ENCODE peak calls at places on chromosomes 1 and 21, in eight cellular contexts. One of them, this sample, is unnamed.
A peak's percentile ranks its signal among the peaks of the same experiment; 100 is the strongest.

GRCh38 chr1:8004803-8005573 is 21.1 kb downstream of the ERRFI1 start:
- DNase-seq in suprapubic skin: peak; percentile 96
- DNase-seq in fibroblast of lung: peak; percentile 95
- DNase-seq in right cardiac atrium: peak; percentile 91
- DNase-seq in neural progenitor cell: no peak
- DNase-seq in kidney: peak; percentile 94
- DNase-seq in colonic mucosa: peak; percentile 41
- DNase-seq in tibial artery: peak; percentile 96
- DNase-seq in this sample: peak; percentile 76

GRCh38 chr1:227911376-227911775 is 36.4 kb downstream of the WNT9A start:
- DNase-seq in tibial artery: no peak
- DNase-seq in colonic mucosa: no peak
- DNase-seq in fibroblast of lung: no peak
- DNase-seq in suprapubic skin: no peak
- DNase-seq in neural progenitor cell: no peak
- DNase-seq in kidney: no peak
- DNase-seq in right cardiac atrium: no peak
- DNase-seq in this sample: no peak

GRCh38 chr1:43796111-43796581 is 88.8 kb downstream of the ST3GAL3 start:
- DNase-seq in right cardiac atrium: no peak
- DNase-seq in kidney: no peak
- DNase-seq in suprapubic skin: no peak
- DNase-seq in tibial artery: no peak
- DNase-seq in colonic mucosa: no peak
- DNase-seq in neural progenitor cell: no peak
- DNase-seq in fibroblast of lung: peak; percentile 85
- DNase-seq in this sample: no peak

GRCh38 chr1:226526801-226527595 is 21.6 kb upstream of the STUM start:
- DNase-seq in right cardiac atrium: peak; percentile 78
- DNase-seq in kidney: no peak
- DNase-seq in tibial artery: no peak
- DNase-seq in neural progenitor cell: peak; percentile 51
- DNase-seq in fibroblast of lung: no peak
- DNase-seq in suprapubic skin: no peak
- DNase-seq in colonic mucosa: no peak
- DNase-seq in this sample: no peak

GRCh38 chr1:35930593-35931423 is at the start of gene AGO3:
- DNase-seq in colonic mucosa: peak; percentile 84
- DNase-seq in tibial artery: peak; percentile 92
- DNase-seq in fibroblast of lung: peak; percentile 81
- DNase-seq in kidney: peak; percentile 95
- DNase-seq in neural progenitor cell: peak; percentile 89
- DNase-seq in suprapubic skin: peak; percentile 90
- DNase-seq in right cardiac atrium: peak; percentile 93
- DNase-seq in this sample: peak; percentile 92

GRCh38 chr1:229563701-229564100 is 5.2 kb upstream of the ABCB10 start:
- DNase-seq in colonic mucosa: no peak
- DNase-seq in neural progenitor cell: no peak
- DNase-seq in kidney: no peak
- DNase-seq in right cardiac atrium: no peak
- DNase-seq in tibial artery: peak; percentile 87
- DNase-seq in fibroblast of lung: peak; percentile 10
- DNase-seq in suprapubic skin: no peak
- DNase-seq in this sample: no peak

GRCh38 chr21:14403681-14404318 is 20.9 kb upstream of the HSPA13 start:
- DNase-seq in suprapubic skin: no peak
- DNase-seq in neural progenitor cell: peak; percentile 21
- DNase-seq in tibial artery: no peak
- DNase-seq in colonic mucosa: no peak
- DNase-seq in fibroblast of lung: peak; percentile 23
- DNase-seq in kidney: no peak
- DNase-seq in right cardiac atrium: no peak
- DNase-seq in this sample: no peak

GRCh38 chr1:172398193-172398592 is 22.3 kb upstream of the C1orf105 start:
- DNase-seq in kidney: no peak
- DNase-seq in right cardiac atrium: peak; percentile 27
- DNase-seq in colonic mucosa: no peak
- DNase-seq in fibroblast of lung: peak; percentile 64
- DNase-seq in neural progenitor cell: no peak
- DNase-seq in tibial artery: no peak
- DNase-seq in suprapubic skin: no peak
- DNase-seq in this sample: no peak

GRCh38 chr1:21818661-21819060 is 6.6 kb downstream of the LDLRAD2 start:
- DNase-seq in neural progenitor cell: peak; percentile 73
- DNase-seq in fibroblast of lung: no peak
- DNase-seq in right cardiac atrium: peak; percentile 70
- DNase-seq in tibial artery: no peak
- DNase-seq in kidney: no peak
- DNase-seq in suprapubic skin: no peak
- DNase-seq in colonic mucosa: peak; percentile 62
- DNase-seq in this sample: peak; percentile 60

GRCh38 chr1:38013027-38013588 is 574 bp downstream of the UTP11 start:
- DNase-seq in suprapubic skin: no peak
- DNase-seq in neural progenitor cell: no peak
- DNase-seq in kidney: no peak
- DNase-seq in colonic mucosa: no peak
- DNase-seq in tibial artery: no peak
- DNase-seq in right cardiac atrium: no peak
- DNase-seq in fibroblast of lung: peak; percentile 78
- DNase-seq in this sample: peak; percentile 43

GRCh38 chr21:36065497-36066036 is 4.3 kb upstream of the CBR1 start:
- DNase-seq in suprapubic skin: no peak
- DNase-seq in colonic mucosa: peak; percentile 52
- DNase-seq in right cardiac atrium: no peak
- DNase-seq in neural progenitor cell: no peak
- DNase-seq in kidney: no peak
- DNase-seq in tibial artery: no peak
- DNase-seq in fibroblast of lung: peak; percentile 64
- DNase-seq in this sample: no peak

GRCh38 chr1:113416515-113416914 is 26.2 kb downstream of the MAGI3 start:
- DNase-seq in fibroblast of lung: no peak
- DNase-seq in colonic mucosa: no peak
- DNase-seq in right cardiac atrium: no peak
- DNase-seq in kidney: no peak
- DNase-seq in neural progenitor cell: no peak
- DNase-seq in suprapubic skin: no peak
- DNase-seq in tibial artery: no peak
- DNase-seq in this sample: no peak

GRCh38 chr1:201859424-201859823 is 29.3 kb upstream of the SHISA4 start:
- DNase-seq in fibroblast of lung: no peak
- DNase-seq in suprapubic skin: no peak
- DNase-seq in tibial artery: no peak
- DNase-seq in kidney: no peak
- DNase-seq in right cardiac atrium: no peak
- DNase-seq in neural progenitor cell: no peak
- DNase-seq in colonic mucosa: no peak
- DNase-seq in this sample: no peak

GRCh38 chr1:77797991-77798390 is 18.5 kb downstream of the MIGA1 start:
- DNase-seq in colonic mucosa: no peak
- DNase-seq in fibroblast of lung: peak; percentile 79
- DNase-seq in neural progenitor cell: no peak
- DNase-seq in right cardiac atrium: no peak
- DNase-seq in suprapubic skin: no peak
- DNase-seq in kidney: no peak
- DNase-seq in tibial artery: no peak
- DNase-seq in this sample: no peak

GRCh38 chr21:42199488-42200463 is 19.2 kb upstream of the ABCG1 start:
- DNase-seq in colonic mucosa: no peak
- DNase-seq in suprapubic skin: no peak
- DNase-seq in neural progenitor cell: no peak
- DNase-seq in fibroblast of lung: peak; percentile 44
- DNase-seq in right cardiac atrium: no peak
- DNase-seq in tibial artery: no peak
- DNase-seq in kidney: no peak
- DNase-seq in this sample: no peak

GRCh38 chr1:205003358-205004145 is 39.5 kb upstream of the CNTN2 start:
- DNase-seq in colonic mucosa: no peak
- DNase-seq in kidney: no peak
- DNase-seq in fibroblast of lung: no peak
- DNase-seq in tibial artery: no peak
- DNase-seq in neural progenitor cell: peak; percentile 75
- DNase-seq in right cardiac atrium: no peak
- DNase-seq in suprapubic skin: no peak
- DNase-seq in this sample: no peak

DNA sequence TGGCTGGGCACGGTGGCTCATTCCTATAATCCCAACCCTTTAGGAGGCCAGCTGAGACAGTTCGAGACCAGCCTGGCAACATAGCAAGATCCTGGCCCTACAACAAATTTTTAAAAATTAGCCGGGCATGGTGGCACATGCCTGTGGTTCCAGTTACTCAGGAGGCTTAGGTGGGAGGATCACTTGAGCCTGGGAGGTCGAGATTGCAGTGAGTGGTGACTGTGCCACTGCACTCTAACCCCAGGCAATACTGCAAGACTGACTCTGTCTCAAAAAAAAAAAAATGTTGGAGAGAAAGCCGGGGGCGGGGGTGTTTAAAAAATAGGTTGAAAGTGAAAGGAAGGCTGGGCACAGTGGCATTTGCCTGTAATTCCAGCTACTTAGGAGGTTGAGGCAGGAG is 16.5 kb downstream of the CLDN19 start:
- DNase-seq in colonic mucosa: no peak
- DNase-seq in kidney: no peak
- DNase-seq in suprapubic skin: peak; percentile 28
- DNase-seq in neural progenitor cell: no peak
- DNase-seq in right cardiac atrium: no peak
- DNase-seq in tibial artery: no peak
- DNase-seq in fibroblast of lung: no peak
- DNase-seq in this sample: no peak
- H3K4me3 ChIP-seq in colonic mucosa: no peak overlapping the region
- H3K4me3 ChIP-seq in kidney: no peak overlapping the region
- H3K4me3 ChIP-seq in suprapubic skin: no peak overlapping the region
- H3K4me3 ChIP-seq in neural progenitor cell: no peak overlapping the region
- H3K4me3 ChIP-seq in right cardiac atrium: no peak overlapping the region
- H3K4me3 ChIP-seq in tibial artery: no peak overlapping the region
- H3K4me3 ChIP-seq in fibroblast of lung: no peak overlapping the region
- H3K4me3 ChIP-seq in this sample: no peak overlapping the region

GRCh38 chr1:3856923-3857790 is at the start of the genes CEP104 and DFFB:
- DNase-seq in fibroblast of lung: peak; percentile 81
- DNase-seq in colonic mucosa: peak; percentile 96
- DNase-seq in right cardiac atrium: peak; percentile 95
- DNase-seq in suprapubic skin: peak; percentile 93
- DNase-seq in neural progenitor cell: peak; percentile 97
- DNase-seq in kidney: peak; percentile 98
- DNase-seq in tibial artery: peak; percentile 91
- DNase-seq in this sample: peak; percentile 98

GRCh38 chr1:3852711-3853498 is 4.1 kb downstream of the CEP104 start:
- DNase-seq in kidney: no peak
- DNase-seq in right cardiac atrium: no peak
- DNase-seq in neural progenitor cell: no peak
- DNase-seq in tibial artery: no peak
- DNase-seq in suprapubic skin: no peak
- DNase-seq in colonic mucosa: no peak
- DNase-seq in fibroblast of lung: no peak
- DNase-seq in this sample: peak; percentile 22

GRCh38 chr1:3858231-3858981 is 1.1 kb downstream of the DFFB start:
- DNase-seq in tibial artery: no peak
- DNase-seq in colonic mucosa: no peak
- DNase-seq in fibroblast of lung: peak; percentile 32
- DNase-seq in kidney: peak; percentile 83
- DNase-seq in neural progenitor cell: peak; percentile 48
- DNase-seq in right cardiac atrium: no peak
- DNase-seq in suprapubic skin: no peak
- DNase-seq in this sample: peak; percentile 51

GRCh38 chr1:3863231-3863935 is 6.1 kb downstream of the DFFB start:
- DNase-seq in fibroblast of lung: no peak
- DNase-seq in tibial artery: no peak
- DNase-seq in colonic mucosa: no peak
- DNase-seq in suprapubic skin: no peak
- DNase-seq in neural progenitor cell: no peak
- DNase-seq in right cardiac atrium: no peak
- DNase-seq in kidney: no peak
- DNase-seq in this sample: peak; percentile 20

DNA sequence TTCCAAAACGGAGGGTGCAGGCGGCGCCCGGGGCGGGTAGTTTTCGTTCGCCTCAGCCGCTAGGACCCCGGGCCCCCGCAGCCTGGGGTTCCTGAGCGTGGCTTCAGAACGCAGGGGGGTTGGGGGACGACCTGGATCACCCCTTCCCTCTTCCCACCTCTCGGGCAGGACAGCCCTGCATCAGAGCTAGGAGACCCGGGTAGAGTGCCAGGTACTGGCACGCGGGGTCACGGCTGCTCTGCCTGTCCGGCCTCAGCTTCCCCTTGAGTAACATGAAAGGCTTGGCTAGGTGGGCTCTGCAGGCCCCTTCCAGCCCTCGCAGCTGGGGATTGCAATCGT is 484 bp downstream of the DFFB start:
- DNase-seq in neural progenitor cell: no peak
- DNase-seq in colonic mucosa: no peak
- DNase-seq in right cardiac atrium: no peak
- DNase-seq in suprapubic skin: no peak
- DNase-seq in kidney: no peak
- DNase-seq in fibroblast of lung: no peak
- DNase-seq in tibial artery: no peak
- DNase-seq in this sample: no peak
- H3K27ac ChIP-seq in neural progenitor cell: no peak overlapping the region
- H3K27ac ChIP-seq in colonic mucosa: peak overlapping the region; percentile 63
- H3K27ac ChIP-seq in right cardiac atrium: no peak overlapping the region
- H3K27ac ChIP-seq in suprapubic skin: peak overlapping the region; percentile 88
- H3K27ac ChIP-seq in kidney: peak overlapping the region; percentile 62
- H3K27ac ChIP-seq in fibroblast of lung: no peak overlapping the region
- H3K27ac ChIP-seq in tibial artery: peak overlapping the region; percentile 82
- H3K27ac ChIP-seq in this sample: peak overlapping the region; percentile 85

DNA sequence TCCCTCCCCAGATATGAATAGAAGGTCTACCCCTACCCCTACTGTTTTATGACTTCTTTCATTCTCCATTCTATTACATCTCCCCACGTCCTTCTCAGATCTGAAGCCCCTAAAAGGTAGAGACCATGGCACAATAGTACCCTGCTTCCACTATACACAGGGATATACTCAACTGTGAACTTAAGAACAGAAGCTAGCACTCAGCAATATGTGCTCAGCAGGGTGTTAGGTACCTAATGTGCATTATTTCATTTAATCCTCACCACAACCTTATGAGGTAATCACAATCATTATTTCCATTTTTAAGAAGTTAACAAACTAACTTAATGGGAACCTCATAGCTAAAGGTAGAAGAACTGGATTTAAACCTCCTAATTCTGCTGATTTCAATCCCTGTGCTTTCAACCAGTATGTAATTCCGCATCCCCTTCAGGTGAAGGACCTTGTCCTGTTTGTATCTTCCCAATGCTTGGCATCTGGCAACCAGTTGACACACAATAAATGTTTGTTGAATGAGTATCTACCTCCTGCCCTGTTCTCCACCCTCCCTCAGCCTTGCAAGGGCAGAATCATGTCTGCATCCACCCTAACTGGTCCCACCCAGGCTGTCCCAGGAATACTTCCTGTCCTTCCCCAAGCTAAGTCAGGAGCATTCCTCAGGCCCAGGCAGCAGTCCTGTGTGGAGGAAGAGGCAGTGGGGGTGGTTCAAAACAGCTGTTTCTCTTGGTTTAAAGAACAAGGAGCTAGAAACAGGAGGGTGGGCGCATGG is 6.5 kb downstream of the DENND2D start:
- DNase-seq in tibial artery: no peak
- DNase-seq in right cardiac atrium: no peak
- DNase-seq in neural progenitor cell: no peak
- DNase-seq in colonic mucosa: peak; percentile 61
- DNase-seq in suprapubic skin: no peak
- DNase-seq in kidney: no peak
- DNase-seq in fibroblast of lung: no peak
- DNase-seq in this sample: no peak
- H3K4me3 ChIP-seq in tibial artery: no peak overlapping the region
- H3K4me3 ChIP-seq in right cardiac atrium: no peak overlapping the region
- H3K4me3 ChIP-seq in neural progenitor cell: no peak overlapping the region
- H3K4me3 ChIP-seq in colonic mucosa: no peak overlapping the region
- H3K4me3 ChIP-seq in suprapubic skin: no peak overlapping the region
- H3K4me3 ChIP-seq in kidney: no peak overlapping the region
- H3K4me3 ChIP-seq in fibroblast of lung: no peak overlapping the region
- H3K4me3 ChIP-seq in this sample: no peak overlapping the region

GRCh38 chr1:238281418-238281817 is 390.7 kb upstream of the ZP4 start:
- DNase-seq in kidney: no peak
- DNase-seq in suprapubic skin: no peak
- DNase-seq in fibroblast of lung: peak; percentile 61
- DNase-seq in right cardiac atrium: no peak
- DNase-seq in tibial artery: no peak
- DNase-seq in neural progenitor cell: no peak
- DNase-seq in colonic mucosa: no peak
- DNase-seq in this sample: no peak
- H3K27ac ChIP-seq in kidney: no peak overlapping the region
- H3K27ac ChIP-seq in suprapubic skin: no peak overlapping the region
- H3K27ac ChIP-seq in fibroblast of lung: no peak overlapping the region
- H3K27ac ChIP-seq in right cardiac atrium: no peak overlapping the region
- H3K27ac ChIP-seq in tibial artery: no peak overlapping the region
- H3K27ac ChIP-seq in neural progenitor cell: no peak overlapping the region
- H3K27ac ChIP-seq in colonic mucosa: no peak overlapping the region
- H3K27ac ChIP-seq in this sample: no peak overlapping the region

This sample was measured in lower lobe of right lung.